ENCODE peak calls at places on chromosomes 12 and 14, in six cellular contexts. One of them, this sample, is unnamed.

GRCh38 chr14:91354979-91355685 is 62.5 kb downstream of the CCDC88C start:
- DNase-seq in SIG-M5: no peak
- DNase-seq in right cardiac atrium: no peak
- DNase-seq in activated CD8-positive, alpha-beta memory T cell treated with anti-CD3 and anti-CD28 coated beads for 24 hours: peak
- DNase-seq in Caco-2: peak
- DNase-seq in neural progenitor cell: peak
- DNase-seq in this sample: no peak

GRCh38 chr12:69015831-69016230 is 82.9 kb upstream of the CPM start:
- DNase-seq in activated CD8-positive, alpha-beta memory T cell treated with anti-CD3 and anti-CD28 coated beads for 24 hours: no peak
- DNase-seq in Caco-2: no peak
- DNase-seq in right cardiac atrium: no peak
- DNase-seq in SIG-M5: no peak
- DNase-seq in neural progenitor cell: no peak
- DNase-seq in this sample: no peak

GRCh38 chr12:109193896-109194295 is 77.5 kb downstream of the ACACB start:
- DNase-seq in right cardiac atrium: no peak
- DNase-seq in SIG-M5: no peak
- DNase-seq in activated CD8-positive, alpha-beta memory T cell treated with anti-CD3 and anti-CD28 coated beads for 24 hours: no peak
- DNase-seq in Caco-2: no peak
- DNase-seq in neural progenitor cell: no peak
- DNase-seq in this sample: no peak

GRCh38 chr12:124374567-124374966 is 79.7 kb downstream of the RFLNA start:
- DNase-seq in Caco-2: no peak
- DNase-seq in SIG-M5: no peak
- DNase-seq in right cardiac atrium: no peak
- DNase-seq in neural progenitor cell: no peak
- DNase-seq in activated CD8-positive, alpha-beta memory T cell treated with anti-CD3 and anti-CD28 coated beads for 24 hours: no peak
- DNase-seq in this sample: no peak

GRCh38 chr12:66776974-66777373 is 98.1 kb upstream of the GRIP1 start:
- DNase-seq in right cardiac atrium: no peak
- DNase-seq in SIG-M5: no peak
- DNase-seq in Caco-2: no peak
- DNase-seq in neural progenitor cell: no peak
- DNase-seq in activated CD8-positive, alpha-beta memory T cell treated with anti-CD3 and anti-CD28 coated beads for 24 hours: peak
- DNase-seq in this sample: no peak

GRCh38 chr14:83867871-83868270 is 1662.1 kb upstream of the FLRT2 start:
- DNase-seq in right cardiac atrium: no peak
- DNase-seq in activated CD8-positive, alpha-beta memory T cell treated with anti-CD3 and anti-CD28 coated beads for 24 hours: no peak
- DNase-seq in SIG-M5: no peak
- DNase-seq in neural progenitor cell: no peak
- DNase-seq in Caco-2: no peak
- DNase-seq in this sample: no peak

GRCh38 chr14:51041117-51041531 is 53.8 kb downstream of the TRIM9 start:
- DNase-seq in activated CD8-positive, alpha-beta memory T cell treated with anti-CD3 and anti-CD28 coated beads for 24 hours: no peak
- DNase-seq in right cardiac atrium: no peak
- DNase-seq in Caco-2: peak
- DNase-seq in neural progenitor cell: no peak
- DNase-seq in SIG-M5: no peak
- DNase-seq in this sample: no peak

GRCh38 chr12:68294246-68294645 is 37.9 kb downstream of the MDM1 start:
- DNase-seq in activated CD8-positive, alpha-beta memory T cell treated with anti-CD3 and anti-CD28 coated beads for 24 hours: no peak
- DNase-seq in SIG-M5: no peak
- DNase-seq in Caco-2: no peak
- DNase-seq in neural progenitor cell: no peak
- DNase-seq in right cardiac atrium: no peak
- DNase-seq in this sample: no peak

GRCh38 chr12:117231750-117232149 is 41.5 kb upstream of the FBXO21 start:
- DNase-seq in activated CD8-positive, alpha-beta memory T cell treated with anti-CD3 and anti-CD28 coated beads for 24 hours: no peak
- DNase-seq in right cardiac atrium: no peak
- DNase-seq in SIG-M5: no peak
- DNase-seq in neural progenitor cell: no peak
- DNase-seq in Caco-2: peak
- DNase-seq in this sample: no peak